ENCODE peak calls at places on chromosomes 1 and 21, in seven cellular contexts. I is H1, A is progenitor cell of endocrine pancreas, W is foreskin fibroblast, Z is H9, S is MCF 10A, D is fibroblast of mammary gland. M is an unnamed sample.

GRCh38 chr1:198056255-198056654 is 100.5 kb upstream of the NEK7 start:
- DNase-seq in I (peak; percentile 75), A (no peak), W (no peak), Z (peak; percentile 72), S (peak; percentile 22), D (no peak), M (peak; percentile 54)

GRCh38 chr1:95407146-95407863 is 173.3 kb downstream of the RWDD3 start:
- DNase-seq in I (peak; percentile 46), A (no peak), W (no peak), Z (peak; percentile 43), S (no peak), D (no peak), M (no peak)

GRCh38 chr1:222931018-222931417 is 116.2 kb downstream of the DISP1 start:
- DNase-seq in I (no peak), A (no peak), W (no peak), Z (no peak), S (no peak), D (no peak), M (no peak)

GRCh38 chr1:119815361-119815760 is 4.1 kb upstream of the REG4 start:
- DNase-seq in I (no peak), A (no peak), W (peak; percentile 41), Z (no peak), S (no peak), D (peak; percentile 63), M (no peak)

GRCh38 chr1:118650084-118650807 is 337.9 kb downstream of the TBX15 start:
- DNase-seq in I (no peak), A (no peak), W (no peak), Z (no peak), S (no peak), D (no peak), M (no peak)

GRCh38 chr1:47930215-47930885 is 66.8 kb downstream of the TRABD2B start:
- DNase-seq in I (no peak), A (no peak), W (no peak), Z (no peak), S (no peak), D (no peak), M (no peak)

GRCh38 chr21:42357307-42357706 is 6.5 kb upstream of the TFF2 start:
- DNase-seq in I (no peak), A (no peak), W (no peak), Z (no peak), S (no peak), D (no peak), M (no peak)

GRCh38 chr1:29991815-29992214 is 731.6 kb downstream of the MATN1 start:
- DNase-seq in I (peak; percentile 14), A (no peak), W (no peak), Z (no peak), S (no peak), D (no peak), M (no peak)

GRCh38 chr1:248858096-248858890 is 592 bp downstream of the ZNF692 start:
- DNase-seq in I (peak; percentile 82), A (peak; percentile 80), W (peak; percentile 61), Z (peak; percentile 81), S (peak; percentile 78), D (peak; percentile 54), M (peak; percentile 90)

GRCh38 chr1:10530756-10531155 is 56.0 kb downstream of the PEX14 start:
- DNase-seq in I (no peak), A (no peak), W (no peak), Z (no peak), S (peak; percentile 6), D (no peak), M (no peak)

GRCh38 chr1:14113271-14113670 is 413.3 kb downstream of the PRDM2 start:
- DNase-seq in I (no peak), A (no peak), W (no peak), Z (no peak), S (no peak), D (peak; percentile 18), M (no peak)

GRCh38 chr1:7589080-7589735 is 181.9 kb upstream of the VAMP3 start:
- DNase-seq in I (no peak), A (no peak), W (no peak), Z (no peak), S (no peak), D (no peak), M (no peak)

GRCh38 chr1:4267381-4268261 is 367.5 kb upstream of the C1orf174 start:
- DNase-seq in I (no peak), A (no peak), W (no peak), Z (no peak), S (no peak), D (no peak), M (no peak)

GRCh38 chr1:35452086-35452485 is 105.1 kb downstream of the KIAA0319L start:
- DNase-seq in I (no peak), A (no peak), W (peak; percentile 67), Z (no peak), S (peak; percentile 81), D (peak; percentile 82), M (no peak)

GRCh38 chr1:220874201-220874655 is 5.0 kb upstream of the HLX start:
- DNase-seq in I (peak; percentile 74), A (no peak), W (no peak), Z (peak; percentile 60), S (peak; percentile 74), D (peak; percentile 70), M (peak; percentile 56)

GRCh38 chr1:36733748-36734147 is 251.0 kb upstream of the CSF3R start:
- DNase-seq in I (no peak), A (no peak), W (no peak), Z (no peak), S (no peak), D (no peak), M (no peak)

GRCh38 chr1:77802026-77802425 is 22.6 kb downstream of the MIGA1 start:
- DNase-seq in I (no peak), A (no peak), W (no peak), Z (no peak), S (no peak), D (no peak), M (no peak)

GRCh38 chr1:234941711-234942320 is 186.8 kb downstream of the TOMM20 start:
- DNase-seq in I (no peak), A (no peak), W (no peak), Z (peak; percentile 7), S (no peak), D (no peak), M (no peak)

GRCh38 chr1:77605246-77606026 is 77.0 kb downstream of the ZZZ3 start:
- DNase-seq in I (no peak), A (no peak), W (peak; percentile 10), Z (no peak), S (peak; percentile 66), D (peak; percentile 70), M (peak; percentile 51)

GRCh38 chr1:11570821-11571220 is 83.4 kb downstream of the FBXO2 start:
- DNase-seq in I (no peak), A (no peak), W (no peak), Z (no peak), S (no peak), D (no peak), M (no peak)

GRCh38 chr1:11569954-11570353 is 84.3 kb downstream of the FBXO2 start:
- DNase-seq in I (no peak), A (no peak), W (no peak), Z (no peak), S (no peak), D (no peak), M (no peak)

GRCh38 chr1:11569551-11569950 is 84.7 kb downstream of the FBXO2 start:
- DNase-seq in I (no peak), A (no peak), W (no peak), Z (no peak), S (peak; percentile 3), D (no peak), M (no peak)

GRCh38 chr1:11573293-11573692 is 80.9 kb downstream of the FBXO2 start:
- DNase-seq in I (no peak), A (no peak), W (no peak), Z (no peak), S (no peak), D (no peak), M (no peak)

GRCh38 chr1:11571906-11572616 is 82.2 kb downstream of the FBXO2 start:
- DNase-seq in I (peak; percentile 85), A (no peak), W (no peak), Z (peak; percentile 85), S (peak; percentile 11), D (no peak), M (no peak)
- TF ChIP-seq CTCF in I (peak; percentile 65), A (peak; percentile 38), W (no peak), Z (peak; percentile 75), S (peak; percentile 14), D (peak; percentile 10), M (no peak)

GRCh38 chr1:53172751-53173498 is 23.7 kb upstream of the CPT2 start:
- DNase-seq in I (no peak), A (no peak), W (peak; percentile 65), Z (no peak), S (peak; percentile 46), D (peak; percentile 73), M (no peak)
- TF ChIP-seq CTCF in I (peak; percentile 37), A (peak; percentile 10), W (peak; percentile 26), Z (peak; percentile 37), S (no peak), D (peak; percentile 46), M (no peak)

GRCh38 chr1:226222686-226223085 is 778 bp upstream of the MIXL1 start:
- DNase-seq in I (no peak), A (no peak), W (no peak), Z (no peak), S (no peak), D (no peak), M (no peak)

GRCh38 chr1:226220473-226221189 is 2.8 kb upstream of the MIXL1 start:
- DNase-seq in I (no peak), A (no peak), W (no peak), Z (no peak), S (no peak), D (no peak), M (no peak)

GRCh38 chr1:226223157-226223785 is at the start of gene MIXL1:
- DNase-seq in I (peak; percentile 76), A (peak; percentile 32), W (no peak), Z (peak; percentile 66), S (no peak), D (no peak), M (peak; percentile 7)

GRCh38 chr1:226226601-226227000 is 3.1 kb downstream of the MIXL1 start:
- DNase-seq in I (no peak), A (no peak), W (no peak), Z (no peak), S (no peak), D (no peak), M (no peak)

GRCh38 chr1:226223786-226224244 is 351 bp downstream of the MIXL1 start:
- DNase-seq in I (peak; percentile 82), A (peak; percentile 37), W (no peak), Z (peak; percentile 64), S (no peak), D (no peak), M (peak; percentile 33)
- TF ChIP-seq CTCF in I (peak; percentile 23), A (peak; percentile 42), W (no peak), Z (peak; percentile 41), S (no peak), D (no peak), M (peak; percentile 12)

GRCh38 chr1:232641507-232641906 is 11.6 kb upstream of the SIPA1L2 start:
- DNase-seq in I (no peak), A (no peak), W (no peak), Z (no peak), S (no peak), D (no peak), M (no peak)

GRCh38 chr1:232644209-232644608 is 14.3 kb upstream of the SIPA1L2 start:
- DNase-seq in I (no peak), A (no peak), W (no peak), Z (no peak), S (no peak), D (no peak), M (no peak)

GRCh38 chr1:232648316-232648715 is 18.4 kb upstream of the SIPA1L2 start:
- DNase-seq in I (no peak), A (no peak), W (no peak), Z (no peak), S (no peak), D (peak; percentile 29), M (no peak)

GRCh38 chr1:232643227-232643626 is 13.3 kb upstream of the SIPA1L2 start:
- DNase-seq in I (no peak), A (no peak), W (no peak), Z (no peak), S (no peak), D (no peak), M (no peak)
- TF ChIP-seq CTCF in I (peak; percentile 4), A (no peak), W (peak; percentile 25), Z (peak; percentile 22), S (no peak), D (peak; percentile 26), M (no peak)